ENCODE peak calls at places on chromosomes 16 and 17, in ten cellular contexts. One of them, this sample, is unnamed.

GRCh38 chr17:31492880-31493655 is 101.6 kb downstream of the RAB11FIP4 start:
- DNase-seq in breast epithelium: no peak
- DNase-seq in GM23338: no peak
- DNase-seq in upper lobe of left lung: peak
- DNase-seq in SK-N-SH: no peak
- DNase-seq in endothelial cell of umbilical vein: no peak
- DNase-seq in HL-60: peak
- DNase-seq in stomach: peak
- DNase-seq in HepG2: no peak
- DNase-seq in prostate gland: no peak
- DNase-seq in this sample: no peak

GRCh38 chr17:27473748-27474609 is 17.7 kb downstream of the KSR1 start:
- DNase-seq in breast epithelium: no peak
- DNase-seq in GM23338: no peak
- DNase-seq in upper lobe of left lung: peak
- DNase-seq in SK-N-SH: no peak
- DNase-seq in endothelial cell of umbilical vein: peak
- DNase-seq in HL-60: peak
- DNase-seq in stomach: peak
- DNase-seq in HepG2: no peak
- DNase-seq in prostate gland: peak
- DNase-seq in this sample: no peak

GRCh38 chr16:89764711-89765201 is 43.4 kb downstream of the ZNF276 start:
- DNase-seq in breast epithelium: peak
- DNase-seq in GM23338: no peak
- DNase-seq in upper lobe of left lung: peak
- DNase-seq in SK-N-SH: no peak
- DNase-seq in endothelial cell of umbilical vein: no peak
- DNase-seq in HL-60: peak
- DNase-seq in stomach: peak
- DNase-seq in HepG2: no peak
- DNase-seq in prostate gland: no peak
- DNase-seq in this sample: no peak

GRCh38 chr16:19728636-19728965 is 10.5 kb downstream of the IQCK start:
- DNase-seq in breast epithelium: no peak
- DNase-seq in GM23338: no peak
- DNase-seq in upper lobe of left lung: no peak
- DNase-seq in SK-N-SH: no peak
- DNase-seq in endothelial cell of umbilical vein: no peak
- DNase-seq in HL-60: no peak
- DNase-seq in stomach: no peak
- DNase-seq in HepG2: no peak
- DNase-seq in prostate gland: no peak
- DNase-seq in this sample: no peak

GRCh38 chr16:52872706-52873105 is 180.0 kb downstream of the CHD9NB start:
- DNase-seq in breast epithelium: no peak
- DNase-seq in GM23338: no peak
- DNase-seq in upper lobe of left lung: no peak
- DNase-seq in SK-N-SH: no peak
- DNase-seq in endothelial cell of umbilical vein: no peak
- DNase-seq in HL-60: no peak
- DNase-seq in stomach: no peak
- DNase-seq in HepG2: no peak
- DNase-seq in prostate gland: no peak
- DNase-seq in this sample: no peak

GRCh38 chr16:4523686-4524085 is 14.9 kb downstream of the CDIP1 start:
- DNase-seq in breast epithelium: no peak
- DNase-seq in GM23338: no peak
- DNase-seq in upper lobe of left lung: no peak
- DNase-seq in SK-N-SH: no peak
- DNase-seq in endothelial cell of umbilical vein: no peak
- DNase-seq in HL-60: no peak
- DNase-seq in stomach: no peak
- DNase-seq in HepG2: no peak
- DNase-seq in prostate gland: no peak
- DNase-seq in this sample: no peak

GRCh38 chr17:47692137-47692894 is 1.6 kb upstream of the TBKBP1 start:
- DNase-seq in breast epithelium: no peak
- DNase-seq in GM23338: no peak
- DNase-seq in upper lobe of left lung: no peak
- DNase-seq in SK-N-SH: no peak
- DNase-seq in endothelial cell of umbilical vein: no peak
- DNase-seq in HL-60: no peak
- DNase-seq in stomach: no peak
- DNase-seq in HepG2: no peak
- DNase-seq in prostate gland: no peak
- DNase-seq in this sample: no peak

GRCh38 chr17:61314368-61315078 is 85.1 kb upstream of the TBX2 start:
- DNase-seq in breast epithelium: peak
- DNase-seq in GM23338: no peak
- DNase-seq in upper lobe of left lung: peak
- DNase-seq in SK-N-SH: peak
- DNase-seq in endothelial cell of umbilical vein: no peak
- DNase-seq in HL-60: no peak
- DNase-seq in stomach: peak
- DNase-seq in HepG2: no peak
- DNase-seq in prostate gland: peak
- DNase-seq in this sample: no peak

GRCh38 chr16:31010539-31010938 is at the start of gene STX1B:
- DNase-seq in breast epithelium: no peak
- DNase-seq in GM23338: peak
- DNase-seq in upper lobe of left lung: no peak
- DNase-seq in SK-N-SH: peak
- DNase-seq in endothelial cell of umbilical vein: no peak
- DNase-seq in HL-60: no peak
- DNase-seq in stomach: no peak
- DNase-seq in HepG2: no peak
- DNase-seq in prostate gland: no peak
- DNase-seq in this sample: no peak

GRCh38 chr17:48960834-48961515 is 7.4 kb downstream of the GIP start:
- DNase-seq in breast epithelium: no peak
- DNase-seq in GM23338: peak
- DNase-seq in upper lobe of left lung: no peak
- DNase-seq in SK-N-SH: no peak
- DNase-seq in endothelial cell of umbilical vein: no peak
- DNase-seq in HL-60: no peak
- DNase-seq in stomach: no peak
- DNase-seq in HepG2: peak
- DNase-seq in prostate gland: no peak
- DNase-seq in this sample: no peak

GRCh38 chr16:2720719-2721633 is 952 bp upstream of the PRSS27 start:
- DNase-seq in breast epithelium: peak
- DNase-seq in GM23338: peak
- DNase-seq in upper lobe of left lung: peak
- DNase-seq in SK-N-SH: peak
- DNase-seq in endothelial cell of umbilical vein: peak
- DNase-seq in HL-60: peak
- DNase-seq in stomach: peak
- DNase-seq in HepG2: peak
- DNase-seq in prostate gland: peak
- DNase-seq in this sample: no peak

GRCh38 chr16:70152578-70153302 is 20.8 kb upstream of the CLEC18C start:
- DNase-seq in breast epithelium: no peak
- DNase-seq in GM23338: no peak
- DNase-seq in upper lobe of left lung: no peak
- DNase-seq in SK-N-SH: peak
- DNase-seq in endothelial cell of umbilical vein: peak
- DNase-seq in HL-60: no peak
- DNase-seq in stomach: peak
- DNase-seq in HepG2: peak
- DNase-seq in prostate gland: no peak
- DNase-seq in this sample: no peak

GRCh38 chr17:41054025-41054424 is 1.0 kb downstream of the KRTAP2-2 start:
- DNase-seq in breast epithelium: no peak
- DNase-seq in GM23338: no peak
- DNase-seq in upper lobe of left lung: no peak
- DNase-seq in SK-N-SH: no peak
- DNase-seq in endothelial cell of umbilical vein: no peak
- DNase-seq in HL-60: no peak
- DNase-seq in stomach: no peak
- DNase-seq in HepG2: no peak
- DNase-seq in prostate gland: no peak
- DNase-seq in this sample: no peak

GRCh38 chr17:1100382-1100781 is 79.4 kb downstream of the ABR start:
- DNase-seq in breast epithelium: no peak
- DNase-seq in GM23338: no peak
- DNase-seq in upper lobe of left lung: no peak
- DNase-seq in SK-N-SH: no peak
- DNase-seq in endothelial cell of umbilical vein: no peak
- DNase-seq in HL-60: no peak
- DNase-seq in stomach: no peak
- DNase-seq in HepG2: no peak
- DNase-seq in prostate gland: no peak
- DNase-seq in this sample: no peak

GRCh38 chr16:48607056-48607825 is 2.7 kb downstream of the N4BP1 start:
- DNase-seq in breast epithelium: peak
- DNase-seq in GM23338: no peak
- DNase-seq in upper lobe of left lung: peak
- DNase-seq in SK-N-SH: no peak
- DNase-seq in endothelial cell of umbilical vein: no peak
- DNase-seq in HL-60: no peak
- DNase-seq in stomach: peak
- DNase-seq in HepG2: no peak
- DNase-seq in prostate gland: peak
- DNase-seq in this sample: no peak

GRCh38 chr17:50076221-50076590 is 18.9 kb upstream of the PDK2 start:
- DNase-seq in breast epithelium: no peak
- DNase-seq in GM23338: peak
- DNase-seq in upper lobe of left lung: no peak
- DNase-seq in SK-N-SH: no peak
- DNase-seq in endothelial cell of umbilical vein: no peak
- DNase-seq in HL-60: no peak
- DNase-seq in stomach: no peak
- DNase-seq in HepG2: no peak
- DNase-seq in prostate gland: no peak
- DNase-seq in this sample: no peak
- TF ChIP-seq POLR2AphosphoS5 in breast epithelium: no peak
- TF ChIP-seq POLR2AphosphoS5 in GM23338: no peak
- TF ChIP-seq POLR2AphosphoS5 in upper lobe of left lung: no peak
- TF ChIP-seq POLR2AphosphoS5 in SK-N-SH: no peak
- TF ChIP-seq POLR2AphosphoS5 in endothelial cell of umbilical vein: no peak
- TF ChIP-seq POLR2AphosphoS5 in HL-60: no peak
- TF ChIP-seq POLR2AphosphoS5 in stomach: no peak
- TF ChIP-seq POLR2AphosphoS5 in HepG2: no peak
- TF ChIP-seq POLR2AphosphoS5 in prostate gland: no peak
- TF ChIP-seq POLR2AphosphoS5 in this sample: no peak

DNA sequence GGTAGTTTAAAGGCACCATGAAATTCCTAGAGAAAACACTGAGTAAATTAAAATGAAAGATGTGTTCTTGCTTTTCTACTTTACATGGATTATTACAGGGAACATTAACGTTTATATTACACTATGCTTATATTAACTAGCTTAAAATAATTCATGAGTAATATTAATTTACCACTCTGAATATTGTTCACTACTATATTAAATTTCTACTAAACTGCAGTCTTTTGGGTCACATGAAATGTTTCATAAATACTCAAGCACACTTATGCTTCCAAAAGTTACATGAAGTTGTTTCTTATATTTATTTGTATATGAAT is 3.4 kb upstream of the MAP1LC3B start:
- DNase-seq in breast epithelium: no peak
- DNase-seq in GM23338: no peak
- DNase-seq in upper lobe of left lung: no peak
- DNase-seq in SK-N-SH: no peak
- DNase-seq in endothelial cell of umbilical vein: no peak
- DNase-seq in HL-60: no peak
- DNase-seq in stomach: no peak
- DNase-seq in HepG2: no peak
- DNase-seq in prostate gland: no peak
- DNase-seq in this sample: no peak
- H3K4me3 ChIP-seq in breast epithelium: peak
- H3K4me3 ChIP-seq in GM23338: no peak
- H3K4me3 ChIP-seq in upper lobe of left lung: peak
- H3K4me3 ChIP-seq in SK-N-SH: peak
- H3K4me3 ChIP-seq in endothelial cell of umbilical vein: no peak
- H3K4me3 ChIP-seq in HL-60: no peak
- H3K4me3 ChIP-seq in stomach: no peak
- H3K4me3 ChIP-seq in HepG2: no peak
- H3K4me3 ChIP-seq in prostate gland: no peak
- H3K4me3 ChIP-seq in this sample: peak

DNA sequence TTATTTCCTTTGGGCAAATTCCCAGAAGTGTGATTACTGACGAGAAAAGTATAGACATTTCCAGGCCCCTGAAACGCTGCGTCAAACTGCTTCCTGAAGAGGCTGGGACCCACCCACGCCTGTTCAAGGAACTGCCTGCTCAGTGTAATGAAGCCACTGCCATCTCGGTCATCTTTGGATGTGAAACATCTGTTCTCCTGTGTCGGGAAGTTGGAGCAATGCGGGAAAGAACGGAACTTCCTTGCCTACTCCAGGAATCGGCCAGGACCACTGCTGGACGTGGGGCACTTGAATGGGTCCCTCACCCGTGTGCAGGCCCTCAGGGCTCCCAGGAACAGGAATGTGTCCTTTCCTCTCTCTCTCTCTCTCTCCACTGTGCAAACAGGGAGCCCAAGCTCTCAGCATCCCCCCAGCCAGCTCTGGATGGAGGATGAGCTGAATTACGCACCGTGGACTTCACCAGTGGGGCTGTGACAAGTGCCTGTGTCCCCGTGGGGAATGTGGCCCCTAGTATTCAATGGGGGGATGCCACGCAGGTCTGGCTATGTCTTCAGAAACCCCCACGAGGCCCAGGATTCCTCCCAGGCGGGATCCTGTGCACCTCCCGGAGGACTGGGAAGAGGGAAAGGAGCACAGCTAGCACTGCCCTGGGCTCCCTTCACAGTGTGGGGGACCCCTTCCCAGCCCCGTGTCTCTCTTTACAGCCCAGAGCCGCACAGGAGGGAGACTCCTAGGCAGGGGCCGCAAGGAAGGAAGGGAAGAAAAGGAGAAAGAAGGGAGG is 18.3 kb upstream of the LITAF start:
- DNase-seq in breast epithelium: no peak
- DNase-seq in GM23338: no peak
- DNase-seq in upper lobe of left lung: peak
- DNase-seq in SK-N-SH: no peak
- DNase-seq in endothelial cell of umbilical vein: peak
- DNase-seq in HL-60: no peak
- DNase-seq in stomach: no peak
- DNase-seq in HepG2: no peak
- DNase-seq in prostate gland: no peak
- DNase-seq in this sample: no peak
- TF ChIP-seq POLR2AphosphoS5 in breast epithelium: no peak
- TF ChIP-seq POLR2AphosphoS5 in GM23338: no peak
- TF ChIP-seq POLR2AphosphoS5 in upper lobe of left lung: peak
- TF ChIP-seq POLR2AphosphoS5 in SK-N-SH: no peak
- TF ChIP-seq POLR2AphosphoS5 in endothelial cell of umbilical vein: no peak
- TF ChIP-seq POLR2AphosphoS5 in HL-60: no peak
- TF ChIP-seq POLR2AphosphoS5 in stomach: peak
- TF ChIP-seq POLR2AphosphoS5 in HepG2: no peak
- TF ChIP-seq POLR2AphosphoS5 in prostate gland: peak
- TF ChIP-seq POLR2AphosphoS5 in this sample: no peak

DNA sequence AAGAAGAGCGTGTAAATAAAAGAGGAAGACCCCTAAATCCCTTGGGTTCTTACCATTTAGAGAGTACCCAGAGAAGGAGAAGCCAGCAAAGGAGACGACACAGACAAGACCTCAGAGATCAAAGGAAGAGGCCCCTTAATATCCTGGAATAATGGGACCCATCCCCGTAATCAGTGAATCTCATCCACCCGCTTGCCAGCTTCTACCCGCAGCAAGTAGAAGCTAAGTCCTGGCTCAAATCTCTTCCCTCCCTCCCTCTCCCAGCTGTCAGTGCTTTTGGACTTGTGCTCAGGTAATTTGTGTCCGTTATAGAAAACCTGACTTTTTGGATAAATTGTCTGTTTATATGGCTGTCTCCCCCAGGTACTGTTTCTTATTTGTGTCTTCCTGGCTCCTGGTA is 1.9 kb downstream of the LYRM1 start:
- DNase-seq in breast epithelium: no peak
- DNase-seq in GM23338: no peak
- DNase-seq in upper lobe of left lung: no peak
- DNase-seq in SK-N-SH: no peak
- DNase-seq in endothelial cell of umbilical vein: no peak
- DNase-seq in HL-60: no peak
- DNase-seq in stomach: no peak
- DNase-seq in HepG2: no peak
- DNase-seq in prostate gland: no peak
- DNase-seq in this sample: no peak
- H3K4me3 ChIP-seq in breast epithelium: no peak
- H3K4me3 ChIP-seq in GM23338: peak
- H3K4me3 ChIP-seq in upper lobe of left lung: no peak
- H3K4me3 ChIP-seq in SK-N-SH: no peak
- H3K4me3 ChIP-seq in endothelial cell of umbilical vein: no peak
- H3K4me3 ChIP-seq in HL-60: no peak
- H3K4me3 ChIP-seq in stomach: peak
- H3K4me3 ChIP-seq in HepG2: no peak
- H3K4me3 ChIP-seq in prostate gland: no peak
- H3K4me3 ChIP-seq in this sample: no peak